ENCODE peak calls at places on chromosomes 16 and 17, in five cellular contexts. M, E, O, G and Q are unnamed samples.
A peak's percentile ranks its signal among the peaks of the same experiment; 100 is the strongest.

GRCh38 chr17:80104321-80104955 is 3.1 kb downstream of the GAA start:
- DNase-seq in M (no peak), G (peak; percentile 47), E (no peak), O (no peak), Q (no peak)

GRCh38 chr17:81070541-81071246 is 35.7 kb downstream of the BAIAP2 start:
- DNase-seq in E (no peak), G (no peak), O (no peak), M (no peak), Q (no peak)

GRCh38 chr17:77846531-77847085 is 111.9 kb upstream of the TNRC6C start:
- DNase-seq in O (no peak), E (no peak), M (no peak), G (peak; percentile 38), Q (peak; percentile 61)

GRCh38 chr16:5571446-5571845 is 473.9 kb upstream of the EEF2KMT start:
- DNase-seq in E (no peak), O (no peak), G (no peak), M (no peak), Q (no peak)

GRCh38 chr17:82804442-82805191 is 35.2 kb downstream of the ZNF750 start:
- DNase-seq in G (no peak), M (no peak), O (peak; percentile 80), E (peak; percentile 41), Q (no peak)

GRCh38 chr16:88288303-88288702 is 94.5 kb upstream of the ZNF469 start:
- DNase-seq in G (no peak), E (no peak), O (no peak), M (no peak), Q (no peak)

GRCh38 chr16:85573696-85574641 is 39.2 kb upstream of the GSE1 start:
- DNase-seq in G (no peak), M (no peak), O (peak; percentile 88), E (peak; percentile 78), Q (no peak)

GRCh38 chr16:4303973-4304372 is 11.9 kb upstream of the GLIS2 start:
- DNase-seq in G (no peak), E (no peak), O (no peak), M (no peak), Q (no peak)

GRCh38 chr17:35907691-35908090 is 22.9 kb downstream of the RDM1 start:
- DNase-seq in G (no peak), O (no peak), E (no peak), M (no peak), Q (no peak)

GRCh38 chr17:3755335-3756030 is 31.8 kb downstream of the HASPIN start:
- DNase-seq in O (no peak), M (no peak), G (no peak), E (no peak), Q (no peak)

GRCh38 chr17:40283662-40284061 is 4.0 kb upstream of the CDC6 start:
- DNase-seq in M (no peak), O (no peak), E (peak; percentile 96), G (no peak), Q (no peak)

GRCh38 chr17:79160980-79161621 is 86.5 kb downstream of the ENGASE start:
- DNase-seq in E (no peak), O (no peak), M (no peak), G (no peak), Q (no peak)

GRCh38 chr17:49730078-49730786 is 22.5 kb upstream of the SLC35B1 start:
- DNase-seq in E (peak; percentile 88), O (peak; percentile 90), G (peak; percentile 52), M (no peak), Q (no peak)

GRCh38 chr17:4648741-4649140 is 7.3 kb upstream of the ALOX15 start:
- DNase-seq in O (no peak), G (no peak), M (no peak), E (no peak), Q (peak; percentile 2)

DNA sequence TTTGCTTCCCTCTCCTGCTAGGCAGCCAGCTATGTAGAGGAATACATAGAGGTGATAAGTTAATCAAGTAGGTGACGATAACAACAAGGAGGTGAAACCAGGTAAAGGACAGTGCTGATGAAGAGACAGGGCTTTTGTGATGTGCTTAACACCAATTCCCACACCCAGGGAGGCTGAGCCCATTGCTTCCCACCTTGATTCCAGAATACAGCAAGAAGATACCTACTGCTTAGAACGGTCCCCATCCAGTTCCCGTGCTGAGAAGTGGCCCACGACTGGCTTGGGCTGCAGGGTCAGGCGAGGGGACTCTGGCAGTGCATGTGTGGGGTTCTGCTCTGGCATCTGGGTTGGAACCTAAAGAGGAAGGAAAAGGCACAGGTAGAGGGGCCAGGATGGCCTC is 16.1 kb upstream of the GFAP start:
- DNase-seq in G (peak; percentile 14), E (no peak), M (no peak), O (no peak), Q (peak; percentile 34)
- H3K36me3 ChIP-seq in G (no peaks in the 10 kb centered on the region), E (peaks cover 7% of the 10 kb centered on the region), M (peaks cover 76% of the 10 kb centered on the region), O (peaks cover 8% of the 10 kb centered on the region), Q (no peaks in the 10 kb centered on the region)

GRCh38 chr16:2081201-2081600 is 33.4 kb downstream of the TSC2 start:
- DNase-seq in E (no peak), M (no peak), O (no peak), G (no peak), Q (no peak)
- H3K36me3 ChIP-seq in E (peaks cover 72% of the 10 kb centered on the region), M (peaks cover 14% of the 10 kb centered on the region), O (peaks cover 87% of the 10 kb centered on the region), G (peaks cover 100% of the 10 kb centered on the region), Q (peaks cover 82% of the 10 kb centered on the region)

DNA sequence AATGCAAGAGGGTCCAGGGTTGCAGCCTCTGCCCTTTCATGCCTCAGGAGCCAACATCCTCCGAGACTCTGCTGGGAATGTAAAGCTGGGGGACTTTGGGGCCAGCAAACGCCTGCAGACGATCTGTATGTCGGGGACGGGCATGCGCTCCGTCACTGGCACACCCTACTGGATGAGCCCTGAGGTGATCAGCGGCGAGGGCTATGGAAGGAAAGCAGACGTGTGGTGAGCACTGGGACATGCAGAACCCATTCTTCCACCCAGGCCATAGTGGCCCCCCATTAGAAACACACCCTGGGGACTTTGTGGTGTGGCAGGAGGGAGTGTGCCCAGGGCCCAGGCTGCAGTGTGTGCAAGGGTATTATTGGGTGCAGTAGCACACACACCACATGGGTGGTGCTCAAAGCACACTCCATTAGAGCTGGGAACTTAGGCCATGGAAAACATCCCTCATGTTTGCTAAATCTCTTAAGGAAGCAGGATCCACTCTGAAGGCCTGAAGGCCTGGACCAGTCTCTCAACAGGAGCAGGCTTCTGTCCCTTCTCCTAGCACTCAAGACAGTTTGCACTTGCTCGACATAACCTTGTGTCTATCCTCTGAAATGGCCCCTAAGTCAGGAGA is 7.6 kb downstream of the LIMD2 start:
- DNase-seq in G (no peak), O (no peak), M (no peak), E (no peak), Q (no peak)
- H3K36me3 ChIP-seq in G (peaks cover 83% of the 10 kb centered on the region), O (peaks cover 94% of the 10 kb centered on the region), M (peaks cover 14% of the 10 kb centered on the region), E (peaks cover 53% of the 10 kb centered on the region), Q (peaks cover 71% of the 10 kb centered on the region)

GRCh38 chr16:23679274-23679985 is 741 bp downstream of the PLK1 start:
- DNase-seq in M (no peak), O (no peak), E (peak; percentile 57), G (peak; percentile 61), Q (no peak)

GRCh38 chr16:23678430-23679273 is at the start of gene PLK1:
- DNase-seq in O (peak; percentile 66), E (peak; percentile 76), G (peak; percentile 87), M (peak; percentile 81), Q (peak; percentile 87)

GRCh38 chr16:23676924-23677480 is 1.7 kb upstream of the PLK1 start:
- DNase-seq in M (no peak), O (no peak), G (no peak), E (no peak), Q (no peak)

GRCh38 chr16:23682181-23682580 is 3.5 kb downstream of the PLK1 start:
- DNase-seq in E (peak; percentile 40), G (no peak), M (no peak), O (no peak), Q (no peak)

GRCh38 chr16:23679986-23680336 is 1.3 kb downstream of the PLK1 start:
- DNase-seq in M (no peak), E (no peak), G (no peak), O (no peak), Q (no peak)
- H3K36me3 ChIP-seq in M (peaks cover 13% of the 10 kb centered on the region), E (peaks cover 17% of the 10 kb centered on the region), G (peaks cover 30% of the 10 kb centered on the region), O (peaks cover 48% of the 10 kb centered on the region), Q (peaks cover 23% of the 10 kb centered on the region)